ENCODE peak calls at places on chromosomes 4 and X, in eight cellular contexts. D is transverse colon, B is ovary, Q is esophagus muscularis mucosa, R is stomach, J is K562, V is upper lobe of left lung, H is HepG2. X is an unnamed sample.

GRCh38 chr4:152028131-152028530 is 267.3 kb upstream of the GATB start:
- DNase-seq in D (no peak), B (no peak), Q (no peak), R (no peak), J (no peak), V (no peak), H (no peak), X (no peak)

GRCh38 chr4:140103676-140104075 is 50.3 kb downstream of the MAML3 start:
- DNase-seq in D (no peak), B (no peak), Q (no peak), R (no peak), J (no peak), V (no peak), H (no peak), X (no peak)

GRCh38 chr4:152100378-152101201 is 339.8 kb upstream of the GATB start:
- DNase-seq in D (peak; percentile 38), B (no peak), Q (peak; percentile 87), R (peak; percentile 37), J (no peak), V (no peak), H (no peak), X (no peak)

GRCh38 chr4:15327311-15328298 is 100.2 kb upstream of the C1QTNF7 start:
- DNase-seq in D (no peak), B (no peak), Q (no peak), R (no peak), J (no peak), V (no peak), H (no peak), X (no peak)

GRCh38 chr4:109315818-109316217 is 13.4 kb upstream of the COL25A1 start:
- DNase-seq in D (no peak), B (no peak), Q (no peak), R (no peak), J (peak; percentile 14), V (no peak), H (no peak), X (no peak)

GRCh38 chr4:101865501-101866062 is 75.1 kb downstream of the BANK1 start:
- DNase-seq in D (no peak), B (no peak), Q (no peak), R (no peak), J (no peak), V (no peak), H (peak; percentile 83), X (no peak)

GRCh38 chr4:180372671-180373070 is 1870.5 kb upstream of the TENM3 start:
- DNase-seq in D (no peak), B (no peak), Q (no peak), R (no peak), J (no peak), V (no peak), H (no peak), X (no peak)

GRCh38 chr4:152117054-152117453 is 356.2 kb upstream of the GATB start:
- DNase-seq in D (no peak), B (no peak), Q (peak; percentile 45), R (no peak), J (no peak), V (no peak), H (no peak), X (no peak)

GRCh38 chrX:40156472-40157227 is 58.9 kb upstream of the BCOR start:
- DNase-seq in D (no peak), B (no peak), Q (no peak), R (no peak), J (no peak), V (peak; percentile 53), H (no peak), X (no peak)

GRCh38 chr4:112800001-112800400 is 163.1 kb downstream of the LARP7 start:
- DNase-seq in D (no peak), B (no peak), Q (no peak), R (no peak), J (no peak), V (no peak), H (no peak), X (no peak)

GRCh38 chrX:96770315-96770714 is 85.7 kb downstream of the DIAPH2 start:
- DNase-seq in D (no peak), B (no peak), Q (no peak), R (no peak), J (no peak), V (no peak), H (peak; percentile 0), X (no peak)

GRCh38 chr4:102429553-102429952 is 71.6 kb upstream of the NFKB1 start:
- DNase-seq in D (no peak), B (no peak), Q (no peak), R (no peak), J (no peak), V (no peak), H (no peak), X (no peak)

GRCh38 chr4:70269674-70270073 is 27.3 kb downstream of the CSN3 start:
- DNase-seq in D (no peak), B (no peak), Q (no peak), R (no peak), J (no peak), V (no peak), H (peak; percentile 10), X (no peak)

GRCh38 chrX:118839334-118839958 is 15.8 kb downstream of the ZCCHC12 start:
- DNase-seq in D (peak; percentile 80), B (peak; percentile 74), Q (no peak), R (peak; percentile 72), J (peak; percentile 80), V (peak; percentile 92), H (peak; percentile 58), X (peak; percentile 87)

GRCh38 chr4:79472693-79473552 is 64.9 kb upstream of the GK2 start:
- DNase-seq in D (no peak), B (no peak), Q (no peak), R (no peak), J (no peak), V (no peak), H (no peak), X (no peak)

GRCh38 chrX:110218591-110218990 is 99.3 kb downstream of the AMMECR1 start:
- DNase-seq in D (no peak), B (no peak), Q (no peak), R (no peak), J (no peak), V (no peak), H (no peak), X (no peak)

GRCh38 chr4:174553828-174554227 is 31.5 kb upstream of the HPGD start:
- DNase-seq in D (no peak), B (no peak), Q (no peak), R (no peak), J (no peak), V (no peak), H (no peak), X (no peak)

GRCh38 chr4:79253930-79254329 is 71.9 kb downstream of the NAA11 start:
- DNase-seq in D (no peak), B (no peak), Q (no peak), R (no peak), J (no peak), V (no peak), H (no peak), X (no peak)

GRCh38 chr4:146063143-146063542 is 112.4 kb upstream of the LSM6 start:
- DNase-seq in D (no peak), B (no peak), Q (no peak), R (no peak), J (no peak), V (no peak), H (no peak), X (no peak)

GRCh38 chr4:24179201-24179840 is 289.5 kb upstream of the PPARGC1A start:
- DNase-seq in D (no peak), B (no peak), Q (no peak), R (no peak), J (no peak), V (no peak), H (no peak), X (no peak)

GRCh38 chrX:68868902-68869800 is 40.3 kb downstream of the EFNB1 start:
- DNase-seq in D (peak; percentile 56), B (no peak), Q (no peak), R (peak; percentile 39), J (no peak), V (no peak), H (no peak), X (no peak)

GRCh38 chr4:81166431-81166830 is 48.6 kb downstream of the PRKG2 start:
- DNase-seq in D (no peak), B (no peak), Q (no peak), R (no peak), J (no peak), V (no peak), H (no peak), X (no peak)

DNA sequence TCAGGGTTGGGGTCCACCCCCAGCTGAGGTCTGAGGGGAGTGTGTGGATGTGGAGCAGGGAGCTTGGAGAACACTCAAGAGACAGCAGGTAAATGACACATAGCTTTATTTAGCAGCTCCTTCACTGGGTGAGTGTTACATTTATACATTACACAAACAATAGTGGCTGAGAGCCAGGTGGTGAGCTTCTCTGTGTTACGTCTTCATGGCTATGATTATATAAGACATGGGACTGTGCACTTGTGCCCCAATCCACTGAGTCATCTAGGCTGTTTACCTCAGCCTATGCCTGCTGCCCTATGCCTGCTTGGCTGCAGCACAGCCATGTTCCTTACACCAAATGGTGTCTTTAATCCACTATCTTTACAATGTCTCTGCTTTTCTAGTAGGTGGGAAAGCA is 459.6 kb downstream of the AFF2 start:
- DNase-seq in D (no peak), B (no peak), Q (no peak), R (no peak), J (no peak), V (no peak), H (no peak), X (no peak)
- H3K9me3 ChIP-seq in D (no peaks in the 10 kb centered on the region), B (no peaks in the 10 kb centered on the region), Q (no peaks in the 10 kb centered on the region), R (no peaks in the 10 kb centered on the region), J (no peaks in the 10 kb centered on the region), V (no peaks in the 10 kb centered on the region), H (no peaks in the 10 kb centered on the region), X (no peaks in the 10 kb centered on the region)

DNA sequence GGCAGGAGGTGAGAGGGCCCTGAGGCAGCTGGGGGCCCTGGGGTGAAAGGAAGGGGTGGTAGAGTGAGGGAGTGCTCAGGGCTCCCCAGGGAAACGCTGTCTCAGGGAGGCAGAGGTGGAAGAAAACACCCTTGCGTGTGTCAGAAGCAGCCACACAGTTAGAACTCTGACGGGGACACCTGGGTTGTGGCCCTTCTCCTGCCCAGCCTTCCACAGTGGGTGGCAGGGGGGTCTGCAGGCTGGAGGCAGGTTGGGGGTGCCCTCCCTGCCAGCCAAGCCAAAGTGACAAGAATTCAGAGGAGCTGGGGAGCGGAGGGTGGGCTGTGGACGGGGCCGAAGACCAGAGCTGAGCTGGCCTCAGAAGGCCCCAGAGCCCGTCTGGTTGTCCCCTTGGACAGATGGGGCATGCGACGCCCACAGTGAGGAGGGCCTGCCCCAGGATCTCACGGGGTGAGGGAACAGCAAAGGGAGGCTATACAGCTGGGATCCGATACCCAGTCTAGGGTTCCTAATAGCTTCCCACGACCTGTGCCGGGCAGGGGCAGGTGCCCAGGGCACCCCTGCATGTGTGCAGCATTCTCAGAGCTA is 105.2 kb upstream of the ADRA2C start:
- DNase-seq in D (no peak), B (no peak), Q (no peak), R (no peak), J (no peak), V (peak; percentile 68), H (no peak), X (no peak)
- H3K27me3 ChIP-seq in D (peaks cover 15% of the 10 kb centered on the region), B (no peaks in the 10 kb centered on the region), Q (no peaks in the 10 kb centered on the region), R (peaks cover 59% of the 10 kb centered on the region), J (peaks cover 18% of the 10 kb centered on the region), V (no peaks in the 10 kb centered on the region), H (peaks cover 75% of the 10 kb centered on the region), X (peaks cover 36% of the 10 kb centered on the region)

GRCh38 chr4:6410078-6410477 is 62.3 kb downstream of the PPP2R2C start:
- DNase-seq in D (no peak), B (no peak), Q (no peak), R (no peak), J (no peak), V (no peak), H (no peak), X (no peak)
- TF ChIP-seq EP300 in D (no peak), B (no peak), Q (no peak), R (no peak), J (no peak), V (no peak), H (no peak), X (no peak)

GRCh38 chrX:41903544-41903943 is 19.8 kb downstream of the CASK start:
- DNase-seq in D (no peak), B (no peak), Q (no peak), R (no peak), J (no peak), V (no peak), H (no peak), X (no peak)
- H3K9me3 ChIP-seq in D (no peaks in the 10 kb centered on the region), B (no peaks in the 10 kb centered on the region), Q (no peaks in the 10 kb centered on the region), R (no peaks in the 10 kb centered on the region), J (no peaks in the 10 kb centered on the region), V (no peaks in the 10 kb centered on the region), H (peaks cover 7% of the 10 kb centered on the region), X (no peaks in the 10 kb centered on the region)

X was measured in sigmoid colon.